ENCODE peak calls at places on chromosomes 12 and 14, in six cellular contexts. H, S, Z, K, I and B are unnamed samples.

GRCh38 chr12:117476341-117476740 is 114.9 kb upstream of the NOS1 start:
- DNase-seq in H (no peak), S (no peak), Z (no peak), K (no peak), I (no peak), B (no peak)

GRCh38 chr12:11756022-11756421 is 106.5 kb downstream of the ETV6 start:
- DNase-seq in H (no peak), S (no peak), Z (peak; percentile 51), K (no peak), I (no peak), B (no peak)

GRCh38 chr12:69196302-69197288 is 42.8 kb upstream of the CPSF6 start:
- DNase-seq in H (no peak), S (peak; percentile 17), Z (no peak), K (no peak), I (no peak), B (no peak)

GRCh38 chr14:30873308-30874119 is 845 bp upstream of the COCH start:
- DNase-seq in H (no peak), S (no peak), Z (no peak), K (no peak), I (no peak), B (no peak)

GRCh38 chr12:69290545-69291277 is 51.3 kb downstream of the CPSF6 start:
- DNase-seq in H (peak; percentile 44), S (peak; percentile 79), Z (peak; percentile 63), K (peak; percentile 14), I (peak; percentile 86), B (peak; percentile 57)

GRCh38 chr12:78439666-78440065 is 424.9 kb upstream of the SYT1 start:
- DNase-seq in H (no peak), S (no peak), Z (no peak), K (no peak), I (peak; percentile 7), B (no peak)

GRCh38 chr12:123270380-123271181 is 1.1 kb downstream of the CDK2AP1 start:
- DNase-seq in H (no peak), S (peak; percentile 73), Z (no peak), K (peak; percentile 35), I (peak; percentile 19), B (peak; percentile 20)

GRCh38 chr14:22570132-22570949 is 18.7 kb downstream of the DAD1 start:
- DNase-seq in H (no peak), S (peak; percentile 74), Z (peak; percentile 78), K (peak; percentile 67), I (peak; percentile 70), B (peak; percentile 52)

GRCh38 chr14:83425138-83425537 is 1891.5 kb upstream of the SEL1L start:
- DNase-seq in H (no peak), S (no peak), Z (no peak), K (no peak), I (no peak), B (peak; percentile 49)

GRCh38 chr12:108806350-108806749 is 51.0 kb downstream of the SSH1 start:
- DNase-seq in H (no peak), S (no peak), Z (no peak), K (no peak), I (no peak), B (peak; percentile 53)

DNA sequence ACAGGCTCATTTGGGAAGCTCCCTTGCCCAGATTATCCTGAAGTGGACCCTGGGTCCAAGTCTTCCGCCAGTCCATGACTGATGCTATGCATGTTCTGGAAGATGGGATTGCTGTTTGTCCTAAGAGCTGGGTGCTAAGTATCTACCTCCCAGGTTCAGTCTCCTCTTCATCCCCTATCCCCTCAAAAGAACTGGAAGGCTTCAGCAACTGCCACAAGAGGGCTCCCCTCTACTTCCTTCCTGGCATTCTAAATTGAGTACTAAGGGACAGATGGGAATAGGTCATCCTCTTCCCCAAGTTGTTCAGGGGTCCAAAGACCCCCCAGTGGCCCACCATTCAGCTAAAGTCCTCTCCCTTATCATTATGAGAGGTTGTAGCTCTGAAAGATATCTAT is 9.0 kb upstream of the FKBP11 start:
- DNase-seq in H (no peak), S (peak; percentile 38), Z (no peak), K (no peak), I (no peak), B (no peak)
- H3K27ac ChIP-seq in H (no peak overlapping the region), S (no peak overlapping the region), Z (no peak overlapping the region), K (no peak overlapping the region), I (no peak overlapping the region), B (no peak overlapping the region)

GRCh38 chr14:90490727-90491050 is 93.9 kb downstream of the CALM1 start:
- DNase-seq in H (no peak), S (no peak), Z (no peak), K (no peak), I (no peak), B (no peak)

GRCh38 chr14:90489916-90490726 is 93.3 kb downstream of the CALM1 start:
- DNase-seq in H (no peak), S (peak; percentile 70), Z (no peak), K (no peak), I (peak; percentile 31), B (peak; percentile 15)

GRCh38 chr14:90488256-90488655 is 91.4 kb downstream of the CALM1 start:
- DNase-seq in H (no peak), S (no peak), Z (no peak), K (no peak), I (no peak), B (no peak)

GRCh38 chr14:90487462-90487861 is 90.6 kb downstream of the CALM1 start:
- DNase-seq in H (no peak), S (no peak), Z (no peak), K (no peak), I (no peak), B (no peak)

DNA sequence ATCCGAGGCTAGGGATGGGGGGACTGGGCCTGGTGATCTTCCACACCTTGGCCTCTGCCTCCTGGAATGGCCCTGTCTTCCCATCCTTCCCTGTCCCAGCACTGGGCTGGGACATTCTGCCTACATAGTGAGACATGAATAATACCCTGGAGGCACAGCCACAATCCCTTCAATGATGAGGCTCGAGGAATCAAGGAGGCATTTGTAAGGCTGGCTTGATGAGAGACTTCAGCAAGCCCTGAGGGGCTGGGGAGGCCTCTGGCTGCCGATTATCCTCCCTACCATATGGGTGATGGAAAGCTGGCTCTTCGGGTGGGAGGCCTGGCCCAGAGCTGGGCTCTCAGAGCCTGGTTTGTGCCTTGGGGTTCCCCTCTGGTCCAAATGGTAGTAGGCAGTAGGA is 92.5 kb downstream of the CALM1 start:
- DNase-seq in H (no peak), S (no peak), Z (no peak), K (no peak), I (no peak), B (no peak)
- TF ChIP-seq CTCF in H (no peak), S (no peak), Z (no peak), K (no peak), I (no peak), B (no peak)

DNA sequence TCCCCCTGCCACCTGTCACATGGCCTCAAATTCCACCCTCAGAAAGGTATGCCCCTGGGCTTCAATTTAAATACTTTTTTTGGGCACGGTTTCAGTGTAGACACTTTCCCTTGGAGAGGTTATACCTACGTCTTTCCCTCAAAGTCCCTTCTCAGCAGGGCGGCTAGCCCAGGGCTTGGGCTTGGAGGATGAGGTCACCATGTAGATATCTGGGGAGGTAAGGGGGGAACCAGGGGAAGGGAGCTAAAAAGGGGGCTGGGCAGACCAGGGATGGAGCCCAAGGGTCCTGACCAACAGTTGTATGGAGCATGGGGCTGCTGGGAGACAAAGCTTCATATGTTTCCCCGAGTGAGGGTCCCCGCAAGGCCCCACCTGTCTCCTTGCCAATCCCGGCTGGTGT is 131.2 kb upstream of the TBX3 start:
- DNase-seq in H (no peak), S (no peak), Z (no peak), K (no peak), I (no peak), B (no peak)
- H3K27ac ChIP-seq in H (no peak overlapping the region), S (no peak overlapping the region), Z (no peak overlapping the region), K (no peak overlapping the region), I (no peak overlapping the region), B (no peak overlapping the region)

GRCh38 chr14:56555921-56556570 is 23.6 kb upstream of the TMEM260 start:
- DNase-seq in H (no peak), S (peak; percentile 10), Z (no peak), K (no peak), I (no peak), B (peak; percentile 24)
- TF ChIP-seq CTCF in H (peak; percentile 74), S (peak; percentile 64), Z (peak; percentile 13), K (no peak), I (peak; percentile 63), B (peak; percentile 73)

DNA sequence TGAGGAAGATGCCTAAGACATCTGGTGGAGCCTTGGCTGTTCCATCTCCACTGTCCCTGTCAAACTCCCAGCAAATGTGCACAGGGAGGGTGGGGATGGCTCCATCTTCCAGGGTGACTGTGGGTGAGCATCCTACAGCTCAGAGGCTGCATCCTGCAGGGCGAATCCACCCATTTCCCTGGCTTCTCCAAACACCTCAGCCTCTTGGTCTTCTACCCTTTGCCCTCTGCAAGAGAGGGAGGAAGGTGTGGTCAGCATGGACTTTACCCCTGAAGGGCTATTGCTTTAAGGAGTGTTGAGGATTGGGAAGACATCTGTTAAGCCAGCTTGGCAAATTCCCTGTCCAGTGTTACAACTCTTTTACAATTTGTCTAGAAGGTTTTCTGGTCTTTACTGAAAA is 23.1 kb upstream of the DGLUCY start:
- DNase-seq in H (no peak), S (no peak), Z (no peak), K (no peak), I (no peak), B (no peak)
- H3K27ac ChIP-seq in H (no peak overlapping the region), S (no peak overlapping the region), Z (no peak overlapping the region), K (no peak overlapping the region), I (no peak overlapping the region), B (no peak overlapping the region)

GRCh38 chr14:57189070-57189469 is 79.6 kb downstream of the EXOC5 start:
- DNase-seq in H (no peak), S (no peak), Z (no peak), K (no peak), I (no peak), B (no peak)
- TF ChIP-seq CTCF in H (no peak), S (no peak), Z (no peak), K (no peak), I (peak; percentile 12), B (no peak)

DNA sequence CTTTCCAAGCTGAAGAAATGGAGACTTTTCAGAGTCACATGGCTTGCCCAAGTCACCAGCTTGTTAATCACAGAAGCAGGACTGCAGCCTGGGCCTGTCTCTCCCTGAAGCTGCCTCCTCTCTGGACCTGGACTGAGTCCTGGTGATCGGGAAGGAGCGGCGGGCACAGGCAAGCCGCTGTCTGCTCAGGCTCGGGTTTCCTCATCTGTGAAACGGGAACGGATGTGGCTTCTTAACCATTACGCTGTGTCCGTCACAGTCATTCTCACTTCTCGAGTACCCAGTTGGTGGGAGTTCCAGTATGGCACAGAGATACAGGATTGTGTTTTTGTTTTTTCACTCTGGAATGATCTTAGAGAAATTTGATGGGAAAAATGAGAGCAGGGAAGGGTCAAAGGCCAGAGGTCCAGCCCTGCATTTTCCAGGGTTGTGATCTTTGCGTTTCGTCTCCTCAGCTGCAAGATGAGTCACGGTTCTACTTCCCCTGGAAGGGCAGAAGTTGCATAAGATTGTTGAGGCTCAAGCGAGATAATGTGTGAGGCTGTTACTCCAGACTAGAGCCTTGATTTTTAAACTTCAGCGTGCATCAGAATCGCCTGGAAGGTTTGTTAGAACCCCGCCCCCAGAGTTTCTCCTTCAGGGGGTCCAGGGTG is 7.6 kb upstream of the LRTM2 start:
- DNase-seq in H (no peak), S (peak; percentile 31), Z (no peak), K (no peak), I (peak; percentile 55), B (peak; percentile 29)
- H3K27ac ChIP-seq in H (no peak overlapping the region), S (no peak overlapping the region), Z (no peak overlapping the region), K (no peak overlapping the region), I (peak overlapping the region; percentile 66), B (no peak overlapping the region)

GRCh38 chr12:12890492-12890814 is 909 bp upstream of the GPRC5A start:
- DNase-seq in H (no peak), S (no peak), Z (no peak), K (peak; percentile 75), I (no peak), B (no peak)
- TF ChIP-seq CTCF in H (no peak), S (no peak), Z (no peak), K (no peak), I (no peak), B (no peak)